ENCODE peak calls at places on chromosomes 16 and 17, in six cellular contexts. V is right lobe of liver, B is ascending aorta, Z is fibroblast of lung, H is tibial artery, I is A549. Y is an unnamed sample. For H3K9me3 and H3K4me1, the result is how much of the 10 kb centered on the place peaks cover.

GRCh38 chr16:79991918-79992317 is 391.4 kb upstream of the MAF start:
- DNase-seq in V (no peak), H (no peak), Z (no peak), B (no peak), I (no peak), Y (peak)

GRCh38 chr17:37067555-37068111 is 118.9 kb downstream of the AATF start:
- DNase-seq in Z (peak), V (peak), B (no peak), H (peak), I (peak), Y (no peak)

GRCh38 chr17:4369557-4370230 is 3.2 kb upstream of the UBE2G1 start:
- DNase-seq in I (no peak), H (no peak), Z (no peak), B (no peak), V (no peak), Y (no peak)

GRCh38 chr17:47338026-47338425 is 14.3 kb downstream of the EFCAB13 start:
- DNase-seq in B (no peak), I (no peak), V (no peak), H (no peak), Z (no peak), Y (no peak)

GRCh38 chr17:45719335-45720071 is 64.6 kb upstream of the CRHR1 start:
- DNase-seq in H (no peak), B (no peak), Z (peak), I (peak), V (no peak), Y (peak)

GRCh38 chr17:45783593-45784292 is 377 bp upstream of the CRHR1 start:
- DNase-seq in Z (no peak), H (no peak), I (no peak), V (no peak), B (no peak), Y (peak)

GRCh38 chr17:63185420-63185819 is 219.4 kb downstream of the TANC2 start:
- DNase-seq in B (no peak), I (no peak), Z (no peak), V (no peak), H (no peak), Y (no peak)

GRCh38 chr17:29625037-29625750 is 2.5 kb upstream of the CORO6 start:
- DNase-seq in Z (peak), B (no peak), H (no peak), I (peak), V (no peak), Y (no peak)

GRCh38 chr17:951388-952132 is 28.0 kb downstream of the NXN start:
- DNase-seq in B (no peak), I (peak), H (no peak), Z (peak), V (no peak), Y (peak)

GRCh38 chr16:48030926-48031325 is 124.9 kb downstream of the ABCC12 start:
- DNase-seq in H (no peak), Z (no peak), V (no peak), I (no peak), B (no peak), Y (no peak)

GRCh38 chr16:7268182-7268581 is 64.5 kb upstream of the RBFOX1 start:
- DNase-seq in I (peak), Z (no peak), H (no peak), B (no peak), V (no peak), Y (no peak)

GRCh38 chr17:76132574-76133338 is 8.3 kb downstream of the FOXJ1 start:
- DNase-seq in I (no peak), V (no peak), H (no peak), B (no peak), Z (no peak), Y (no peak)

GRCh38 chr16:84680843-84681629 is 18.8 kb upstream of the USP10 start:
- DNase-seq in H (no peak), B (no peak), Z (no peak), I (no peak), V (no peak), Y (no peak)
- H3K9me3 ChIP-seq in H (under half), B (under half), Z (under half), I (under half), V (under half), Y (under half)

GRCh38 chr16:88434746-88435145 is 18.3 kb upstream of the ZFPM1 start:
- DNase-seq in I (no peak), Z (no peak), B (no peak), V (no peak), H (no peak), Y (no peak)
- H3K4me1 ChIP-seq in I (under half), Z (under half), B (under half), V (under half), H (under half), Y (under half)

GRCh38 chr16:31888735-31889134 is 15.1 kb downstream of the ZNF267 start:
- DNase-seq in Z (no peak), V (no peak), B (no peak), I (no peak), H (no peak), Y (no peak)

GRCh38 chr16:31897283-31897682 is 23.7 kb downstream of the ZNF267 start:
- DNase-seq in H (no peak), V (no peak), I (no peak), Z (no peak), B (no peak), Y (no peak)

GRCh38 chr16:31899505-31899904 is 25.9 kb downstream of the ZNF267 start:
- DNase-seq in Z (no peak), V (no peak), B (no peak), I (no peak), H (no peak), Y (no peak)

GRCh38 chr16:31893824-31894223 is 20.2 kb downstream of the ZNF267 start:
- DNase-seq in B (no peak), Z (no peak), V (no peak), H (no peak), I (no peak), Y (no peak)
- H3K9me3 ChIP-seq in B (under half), Z (under half), V (under half), H (under half), I (half or more), Y (under half)

GRCh38 chr16:4496305-4496704 is 20.1 kb downstream of the HMOX2 start:
- DNase-seq in H (no peak), Z (peak), I (peak), V (no peak), B (no peak), Y (no peak)

GRCh38 chr16:4499196-4499555 is 23.0 kb downstream of the HMOX2 start:
- DNase-seq in V (no peak), Z (no peak), I (no peak), B (no peak), H (no peak), Y (no peak)

GRCh38 chr16:4500283-4500682 is 24.1 kb downstream of the HMOX2 start:
- DNase-seq in H (no peak), B (no peak), Z (peak), V (no peak), I (peak), Y (no peak)

GRCh38 chr16:4501071-4501478 is 24.9 kb downstream of the HMOX2 start:
- DNase-seq in Z (peak), I (no peak), B (no peak), V (peak), H (no peak), Y (no peak)

DNA sequence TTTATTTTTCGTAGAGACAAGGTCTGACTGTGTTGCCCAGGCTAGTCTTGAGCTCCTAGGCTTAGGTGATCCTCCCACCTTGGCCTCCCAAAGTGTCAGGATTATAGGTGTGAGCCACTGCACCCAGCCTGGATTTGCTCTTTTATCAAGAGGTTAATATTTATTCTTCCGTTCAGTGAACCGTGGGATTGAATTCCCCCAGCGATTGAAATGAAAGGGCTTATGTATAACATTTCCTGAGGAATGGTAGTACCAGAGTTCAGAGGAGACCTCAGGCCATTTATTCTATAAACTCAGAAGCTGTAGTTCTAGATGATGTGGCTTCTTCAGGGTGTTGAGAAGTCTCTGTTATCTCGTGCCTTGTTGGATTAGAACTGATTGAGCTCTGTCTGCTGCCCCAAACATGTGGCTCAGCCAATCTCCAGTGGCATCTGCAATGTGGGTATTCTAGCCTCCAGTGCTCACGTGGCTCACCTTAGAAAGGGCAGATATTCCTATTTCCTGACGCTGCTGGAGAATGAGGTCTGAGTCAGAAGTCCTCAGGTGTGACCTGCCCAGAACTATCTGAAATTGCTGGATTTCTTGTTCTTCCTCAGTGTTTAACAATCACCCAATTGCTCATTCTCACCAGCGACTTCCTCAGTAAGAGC is 22.5 kb downstream of the HMOX2 start:
- DNase-seq in H (no peak), V (no peak), B (no peak), I (no peak), Z (no peak), Y (no peak)
- H3K4me1 ChIP-seq in H (under half), V (under half), B (under half), I (under half), Z (under half), Y (under half)

GRCh38 chr17:69954241-69954933 is 120.6 kb upstream of the KCNJ16 start:
- DNase-seq in V (no peak), H (no peak), Z (peak), B (no peak), I (no peak), Y (no peak)
- H3K9me3 ChIP-seq in V (under half), H (under half), Z (under half), B (under half), I (under half), Y (under half)

DNA sequence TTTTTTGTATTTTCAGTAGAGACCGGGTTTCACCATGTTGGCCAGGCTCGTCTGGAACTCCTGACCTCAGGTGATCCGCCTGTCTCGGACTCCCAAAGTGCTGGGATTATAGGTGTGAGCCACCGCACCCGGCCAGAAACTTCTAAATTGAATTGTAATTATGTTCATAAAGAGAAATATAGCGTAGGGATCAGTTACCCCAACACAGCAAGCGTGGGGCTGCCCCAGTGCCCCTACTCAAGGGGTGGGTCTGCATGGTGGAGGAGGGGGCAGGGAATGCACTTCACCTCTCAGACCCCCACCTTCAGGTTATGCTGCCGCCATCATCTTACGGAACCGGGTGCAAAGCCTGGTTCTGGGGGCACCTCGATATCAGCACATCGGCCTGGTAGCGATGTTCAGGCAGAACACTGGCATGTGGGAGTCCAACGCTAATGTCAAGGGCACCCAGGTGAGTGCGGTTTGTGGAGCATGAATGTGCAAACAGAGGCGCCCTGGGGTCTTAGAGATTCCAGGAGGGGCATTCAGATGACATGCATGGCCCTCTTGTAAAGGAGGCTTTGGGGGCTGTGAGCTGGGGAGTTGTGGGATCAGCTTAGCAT is 18.0 kb downstream of the ITGAM start:
- DNase-seq in H (no peak), B (no peak), I (no peak), V (no peak), Z (no peak), Y (no peak)
- H3K4me1 ChIP-seq in H (under half), B (under half), I (under half), V (under half), Z (under half), Y (under half)

Y was measured in HAP-1.